ENCODE peak calls at places on chromosomes 12 and 14, in eight cellular contexts. C is posterior cingulate gyrus; A is activated CD4-positive, alpha-beta T cell treated with anti-CD3 and anti-CD28 coated beads for 24 hours; F is NB4; D is H54; S is stimulated activated CD8-positive, alpha-beta memory T cell treated with anti-CD3 and anti-CD28 coated beads, Interleukin-15, amount 100 ng/mL, for 24 hours; I is anterior cingulate cortex; P is NCI-H510A. K is an unnamed sample.

GRCh38 chr12:46223047-46223446 is 45.8 kb downstream of the SLC38A1 start:
- DNase-seq in P (no peak), D (no peak), F (no peak), C (no peak), S (no peak), A (no peak), I (no peak), K (no peak)

GRCh38 chr14:54676822-54677708 is 110.1 kb downstream of the SAMD4A start:
- DNase-seq in P (no peak), F (no peak), I (peak), A (no peak), S (no peak), D (peak), C (no peak), K (peak)

GRCh38 chr12:118103231-118103600 is 595 bp downstream of the VSIG10 start:
- DNase-seq in I (no peak), F (peak), D (no peak), S (no peak), A (no peak), C (no peak), P (no peak), K (peak)

GRCh38 chr12:110317921-110318320 is 36.9 kb downstream of the ATP2A2 start:
- DNase-seq in D (no peak), A (no peak), P (no peak), S (no peak), F (no peak), C (no peak), I (no peak), K (peak)

GRCh38 chr12:5022465-5023061 is 21.1 kb upstream of the KCNA5 start:
- DNase-seq in A (no peak), S (no peak), D (peak), C (no peak), P (no peak), I (no peak), F (peak), K (peak)

GRCh38 chr12:32679910-32680217 is 763 bp downstream of the DNM1L start:
- DNase-seq in S (no peak), F (no peak), P (no peak), D (no peak), I (no peak), A (peak), C (no peak), K (peak)

GRCh38 chr14:103165323-103165722 is 42.1 kb downstream of the TNFAIP2 start:
- DNase-seq in S (no peak), C (no peak), D (no peak), P (no peak), A (no peak), F (no peak), I (no peak), K (no peak)

GRCh38 chr12:122159879-122160278 is 14.1 kb downstream of the IL31 start:
- DNase-seq in P (no peak), I (no peak), S (no peak), F (no peak), A (no peak), D (no peak), C (no peak), K (no peak)

GRCh38 chr12:79448816-79449215 is 241.9 kb downstream of the PAWR start:
- DNase-seq in I (no peak), P (no peak), S (no peak), F (no peak), D (no peak), A (no peak), C (no peak), K (no peak)

GRCh38 chr12:7439579-7440505 is 4.1 kb downstream of the CD163L1 start:
- DNase-seq in F (peak), S (no peak), I (peak), A (peak), D (no peak), C (no peak), P (no peak), K (peak)